ENCODE peak calls at places on chromosomes 12 and 14, in nine cellular contexts. Q is cardiac fibroblast, A is thoracic aorta, T is uterus, I is endothelial cell, D is Calu3, Y is tibial nerve, S is tibial artery, J is GM10248. N is an unnamed sample.

GRCh38 chr14:67480011-67480410 is 8.5 kb downstream of the TMEM229B start:
- DNase-seq in S (no peak), D (no peak), Q (no peak), A (no peak), T (no peak), Y (no peak), J (no peak), I (no peak), N (no peak)

GRCh38 chr12:57837779-57838562 is 8.6 kb downstream of the CTDSP2 start:
- DNase-seq in T (no peak), Y (no peak), S (no peak), A (no peak), D (no peak), I (no peak), J (no peak), Q (peak), N (peak)

GRCh38 chr14:23299558-23299957 is 3.1 kb downstream of the PPP1R3E start:
- DNase-seq in D (no peak), J (no peak), S (no peak), I (no peak), Y (no peak), T (no peak), A (no peak), Q (peak), N (peak)

GRCh38 chr14:93017898-93018297 is 94.9 kb downstream of the CHGA start:
- DNase-seq in S (no peak), T (no peak), D (no peak), I (no peak), A (no peak), J (no peak), Q (no peak), Y (no peak), N (no peak)

GRCh38 chr12:103855896-103856657 is 15.0 kb upstream of the NT5DC3 start:
- DNase-seq in S (no peak), A (no peak), D (no peak), Q (peak), T (no peak), J (no peak), Y (no peak), I (no peak), N (no peak)

GRCh38 chr12:105561981-105562726 is 231.7 kb downstream of the C12orf75 start:
- DNase-seq in S (no peak), T (peak), A (peak), I (no peak), D (peak), J (no peak), Q (peak), Y (no peak), N (peak)

GRCh38 chr12:77204055-77204454 is 138.7 kb upstream of the E2F7 start:
- DNase-seq in T (no peak), Y (no peak), S (no peak), Q (peak), I (no peak), J (no peak), A (no peak), D (peak), N (peak)

GRCh38 chr12:96948782-96949181 is 41.7 kb downstream of the NEDD1 start:
- DNase-seq in Y (no peak), J (no peak), Q (no peak), S (no peak), D (no peak), T (no peak), A (no peak), I (no peak), N (no peak)

GRCh38 chr14:64910847-64911495 is 3.3 kb upstream of the CHURC1 start:
- DNase-seq in A (no peak), D (peak), Q (peak), J (no peak), I (peak), T (no peak), S (no peak), Y (no peak), N (peak)

GRCh38 chr12:18899678-18900317 is 161.9 kb downstream of the CAPZA3 start:
- DNase-seq in D (no peak), J (no peak), Y (no peak), A (no peak), T (no peak), Q (peak), S (no peak), I (no peak), N (peak)

GRCh38 chr12:80493466-80493865 is 49.4 kb downstream of the PTPRQ start:
- DNase-seq in A (no peak), Q (no peak), T (no peak), J (no peak), Y (no peak), S (no peak), D (no peak), I (no peak), N (no peak)

GRCh38 chr12:2061402-2061801 is 8.6 kb downstream of the CACNA1C start:
- DNase-seq in T (no peak), Y (no peak), A (no peak), J (no peak), D (no peak), Q (no peak), S (no peak), I (no peak), N (no peak)

GRCh38 chr12:123655420-123655819 is 15.5 kb upstream of the TCTN2 start:
- DNase-seq in T (no peak), A (no peak), Y (no peak), S (no peak), J (peak), Q (no peak), I (no peak), D (no peak), N (no peak)

GRCh38 chr12:118052324-118053070 is 8.5 kb downstream of the WSB2 start:
- DNase-seq in Q (peak), I (no peak), A (peak), Y (peak), T (peak), J (no peak), D (peak), S (peak), N (peak)

GRCh38 chr12:52189376-52190174 is 2.2 kb downstream of the KRT80 start:
- DNase-seq in J (no peak), T (no peak), D (no peak), A (no peak), Y (no peak), Q (peak), S (no peak), I (no peak), N (peak)

GRCh38 chr12:71014180-71014785 is 93.7 kb upstream of the PTPRR start:
- DNase-seq in Q (peak), T (no peak), Y (no peak), A (no peak), D (peak), J (no peak), I (no peak), S (no peak), N (peak)

GRCh38 chr12:91964501-91964900 is 181.1 kb downstream of the BTG1 start:
- DNase-seq in S (no peak), D (no peak), A (no peak), Q (no peak), T (no peak), I (no peak), J (no peak), Y (no peak), N (no peak)

GRCh38 chr12:66776974-66777373 is 98.1 kb upstream of the GRIP1 start:
- DNase-seq in S (no peak), T (no peak), D (no peak), Y (no peak), J (peak), I (no peak), A (no peak), Q (no peak), N (no peak)

GRCh38 chr14:93959239-93960107 is 16.9 kb downstream of the ASB2 start:
- DNase-seq in A (peak), Q (peak), I (peak), D (peak), T (peak), J (peak), S (no peak), Y (no peak), N (peak)

GRCh38 chr12:80778005-80778541 is 61.4 kb downstream of the MYF5 start:
- DNase-seq in Y (peak), D (peak), J (peak), T (peak), S (peak), A (no peak), Q (peak), I (no peak), N (peak)

GRCh38 chr12:101299346-101299745 is 19.4 kb downstream of the UTP20 start:
- DNase-seq in S (no peak), T (no peak), J (no peak), A (no peak), Y (no peak), Q (no peak), I (no peak), D (no peak), N (no peak)

GRCh38 chr14:103870144-103870876 is 22.9 kb upstream of the PPP1R13B start:
- DNase-seq in Q (no peak), S (no peak), I (no peak), D (no peak), T (no peak), A (no peak), J (no peak), Y (no peak), N (no peak)

GRCh38 chr14:103872492-103873113 is 25.2 kb upstream of the PPP1R13B start:
- DNase-seq in I (no peak), Y (no peak), T (no peak), A (no peak), J (peak), D (no peak), S (no peak), Q (no peak), N (no peak)

GRCh38 chr14:103869406-103870143 is 22.2 kb upstream of the PPP1R13B start:
- DNase-seq in I (no peak), D (no peak), A (no peak), Y (no peak), Q (no peak), T (no peak), S (no peak), J (no peak), N (no peak)

GRCh38 chr14:103871596-103872480 is 24.5 kb upstream of the PPP1R13B start:
- DNase-seq in Q (peak), D (peak), T (no peak), A (no peak), S (no peak), Y (no peak), I (peak), J (peak), N (no peak)

GRCh38 chr14:103870891-103871595 is 23.7 kb upstream of the PPP1R13B start:
- DNase-seq in T (no peak), Q (no peak), I (no peak), S (no peak), Y (no peak), J (no peak), A (no peak), D (no peak), N (no peak)
- TF ChIP-seq CTCF in T (no peak), Q (no peak), I (no peak), S (no peak), Y (no peak), J (no peak), A (no peak), D (no peak), N (no peak)

GRCh38 chr12:109714141-109714912 is 702 bp downstream of the FAM222A start:
- DNase-seq in S (no peak), D (peak), Q (peak), J (peak), A (no peak), Y (no peak), T (peak), I (peak), N (peak)
- TF ChIP-seq CTCF in S (no peak), D (no peak), Q (no peak), J (peak), A (no peak), Y (peak), T (peak), I (no peak), N (no peak)

GRCh38 chr14:70333703-70334102 is 25.8 kb downstream of the COX16 start:
- DNase-seq in S (no peak), J (no peak), Q (no peak), T (no peak), Y (no peak), A (no peak), D (no peak), I (no peak), N (no peak)

GRCh38 chr14:70338550-70338949 is 20.9 kb downstream of the COX16 start:
- DNase-seq in Q (no peak), Y (no peak), I (no peak), A (no peak), S (no peak), J (no peak), T (no peak), D (no peak), N (no peak)

GRCh38 chr14:70339970-70340369 is 19.5 kb downstream of the COX16 start:
- DNase-seq in I (no peak), S (no peak), A (no peak), T (no peak), D (no peak), Y (no peak), Q (no peak), J (no peak), N (no peak)

GRCh38 chr14:70343141-70343540 is 16.3 kb downstream of the COX16 start:
- DNase-seq in T (no peak), S (no peak), Y (no peak), I (no peak), D (no peak), Q (no peak), J (no peak), A (no peak), N (no peak)

DNA sequence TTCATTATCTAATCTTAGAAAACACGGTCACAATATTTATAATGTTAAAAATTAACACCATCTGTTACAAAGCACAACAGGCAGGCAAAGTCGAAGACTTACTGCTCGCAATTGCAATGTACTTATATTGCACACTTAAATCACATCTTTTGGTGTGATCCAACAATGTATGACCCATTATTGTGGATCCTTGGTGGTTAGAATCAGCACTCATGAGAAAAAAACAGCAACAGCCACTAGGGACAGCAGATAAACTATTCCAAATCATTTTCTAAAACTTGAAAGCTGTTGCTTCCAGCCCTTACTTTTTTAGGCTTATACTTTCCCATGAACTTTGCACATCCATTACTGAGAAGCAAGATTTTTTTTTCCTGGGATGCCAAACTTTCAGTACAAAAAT is 20.4 kb downstream of the COX16 start:
- DNase-seq in J (no peak), S (no peak), Y (no peak), I (no peak), D (no peak), A (no peak), Q (no peak), T (no peak), N (no peak)
- TF ChIP-seq CTCF in J (no peak), S (no peak), Y (no peak), I (no peak), D (no peak), A (no peak), Q (no peak), T (no peak), N (no peak)

GRCh38 chr14:57573193-57573592 is 79.5 kb upstream of the CCDC198 start:
- DNase-seq in S (no peak), T (no peak), I (no peak), A (no peak), Q (no peak), J (no peak), Y (no peak), D (no peak), N (no peak)

GRCh38 chr14:57578427-57579220 is 85.0 kb upstream of the CCDC198 start:
- DNase-seq in D (no peak), Q (no peak), I (no peak), T (no peak), Y (no peak), J (no peak), S (no peak), A (no peak), N (no peak)

GRCh38 chr14:57576498-57576897 is 82.8 kb upstream of the CCDC198 start:
- DNase-seq in A (no peak), J (no peak), Q (no peak), I (no peak), S (no peak), Y (no peak), D (no peak), T (no peak), N (no peak)

GRCh38 chr14:57575482-57575881 is 81.8 kb upstream of the CCDC198 start:
- DNase-seq in A (no peak), I (no peak), D (peak), T (no peak), Q (no peak), Y (no peak), S (no peak), J (no peak), N (no peak)

GRCh38 chr14:57574617-57575288 is 81.1 kb upstream of the CCDC198 start:
- DNase-seq in S (no peak), J (no peak), Y (no peak), T (no peak), D (peak), Q (no peak), A (no peak), I (no peak), N (no peak)
- TF ChIP-seq CTCF in S (no peak), J (no peak), Y (no peak), T (no peak), D (no peak), Q (no peak), A (no peak), I (no peak), N (no peak)

DNA sequence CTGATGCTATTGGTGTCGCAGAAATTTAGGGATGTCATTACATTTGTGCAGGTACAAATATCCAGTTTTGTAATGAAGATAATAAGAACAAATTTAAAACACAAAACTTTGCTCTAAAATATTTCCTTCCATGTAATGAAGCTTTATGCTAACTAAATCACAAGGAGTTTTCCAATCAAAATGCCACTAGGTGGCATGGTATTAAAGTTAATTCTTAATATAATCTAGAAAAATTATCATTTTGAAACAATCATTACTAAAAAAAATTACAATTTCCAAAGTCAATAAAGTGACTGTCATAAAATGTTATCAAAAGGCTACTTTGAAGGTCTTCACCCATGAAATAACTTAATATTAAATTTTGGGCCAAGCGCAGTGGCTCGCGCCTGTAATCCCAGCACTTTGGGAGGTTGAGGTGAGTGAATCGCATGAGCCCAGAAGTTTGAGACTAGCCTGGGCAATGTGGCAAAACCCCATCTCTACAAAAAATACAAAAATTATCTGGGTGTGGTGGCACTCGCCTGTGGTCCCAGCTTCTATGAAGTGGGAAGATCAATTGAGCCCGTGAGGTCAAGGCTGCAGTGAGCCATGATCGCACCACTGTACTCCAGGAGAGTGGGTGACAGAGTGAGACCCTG is 77.4 kb downstream of the KIF21A start:
- DNase-seq in Q (peak), Y (no peak), A (no peak), I (no peak), S (no peak), T (no peak), J (no peak), D (no peak), N (peak)
- TF ChIP-seq CTCF in Q (no peak), Y (no peak), A (no peak), I (no peak), S (no peak), T (no peak), J (no peak), D (no peak), N (peak)

DNA sequence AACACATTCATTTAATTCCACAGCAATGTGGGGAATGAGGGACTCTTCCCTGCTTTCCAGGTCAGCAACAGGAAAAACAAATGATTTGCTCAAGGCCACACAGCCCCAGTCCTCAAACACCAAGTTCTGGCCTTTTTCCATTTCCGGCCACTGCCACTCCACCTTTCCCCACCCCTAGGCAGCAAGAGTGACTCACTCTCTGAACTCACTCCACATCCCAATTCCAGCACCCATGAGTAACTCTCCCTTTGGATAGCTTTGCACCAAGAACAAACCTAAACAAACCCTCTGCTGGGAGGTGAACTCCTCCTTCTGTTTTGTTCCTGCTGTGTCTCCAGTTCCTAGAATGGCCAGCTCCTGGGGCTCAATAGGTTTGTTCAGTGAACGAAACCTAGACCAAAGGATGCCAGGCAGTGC is 30.4 kb upstream of the PLEKHG6 start:
- DNase-seq in Y (no peak), A (peak), I (no peak), S (peak), D (peak), Q (peak), J (no peak), T (peak), N (peak)
- TF ChIP-seq CTCF in Y (no peak), A (no peak), I (no peak), S (no peak), D (no peak), Q (no peak), J (no peak), T (peak), N (peak)

GRCh38 chr12:53299454-53300180 is at the start of gene MYG1:
- DNase-seq in I (peak), T (peak), S (peak), Y (peak), A (peak), J (peak), Q (peak), D (peak), N (peak)
- TF ChIP-seq CTCF in I (no peak), T (peak), S (peak), Y (peak), A (peak), J (no peak), Q (peak), D (no peak), N (peak)

DNA sequence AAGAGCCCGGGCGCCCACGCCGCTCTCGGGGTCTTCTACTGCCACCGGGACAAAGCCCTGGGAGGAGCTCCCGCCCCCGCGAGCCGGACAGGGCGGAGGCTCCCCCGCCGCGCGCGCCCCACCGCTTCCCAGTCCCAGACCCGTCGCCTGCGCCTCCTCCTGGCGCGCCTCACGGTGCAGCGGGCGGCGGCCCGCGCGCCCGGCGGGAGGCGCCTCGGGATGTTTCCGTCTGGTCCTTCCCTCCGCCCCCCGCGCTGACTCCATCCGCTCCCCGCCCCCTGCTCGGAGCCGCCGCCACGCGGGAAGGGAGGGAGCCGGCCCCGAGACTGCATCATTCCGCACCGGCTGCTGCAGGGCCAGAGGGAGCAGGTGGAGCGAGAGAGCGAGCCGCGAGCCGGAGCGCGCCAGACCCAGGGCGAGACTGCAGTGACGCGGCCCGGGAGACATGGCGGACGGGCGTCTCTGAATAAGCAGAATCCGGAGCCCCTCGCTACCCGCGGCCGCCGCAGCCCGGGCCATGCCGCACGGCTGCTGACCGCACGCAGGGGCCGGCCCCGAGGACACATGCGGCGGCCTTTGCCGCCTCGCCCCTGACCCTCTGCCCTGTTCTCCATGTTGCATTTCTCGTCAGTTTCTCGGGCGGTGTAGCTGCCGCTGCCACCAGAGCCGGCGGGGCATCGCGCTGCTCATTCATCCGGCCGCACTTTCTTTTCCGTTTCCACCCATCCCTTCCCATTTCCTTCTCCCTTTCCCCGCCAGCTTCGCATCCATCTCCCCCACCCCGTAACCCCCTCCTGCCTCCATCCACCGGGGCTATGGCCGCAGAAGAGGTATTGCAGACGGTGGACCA is at the start of gene BICD1:
- DNase-seq in T (peak), S (peak), Q (peak), J (peak), D (peak), Y (peak), I (peak), A (peak), N (peak)
- TF ChIP-seq CTCF in T (peak), S (peak), Q (no peak), J (peak), D (peak), Y (peak), I (peak), A (peak), N (no peak)

N was measured in fibroblast of pulmonary artery.